ENCODE peak calls at places on chromosomes 7 and 10, in five cellular contexts. One of them, this sample, is unnamed.

GRCh38 chr7:38330861-38331709 is 57.6 kb upstream of the TARP start:
- DNase-seq in thyroid gland: no peak
- DNase-seq in uterus: no peak
- DNase-seq in HL-60: no peak
- DNase-seq in HCT116: no peak
- DNase-seq in this sample: no peak

GRCh38 chr7:99798972-99799371 is 15.0 kb upstream of the CYP3A4 start:
- DNase-seq in HL-60: no peak
- DNase-seq in HCT116: no peak
- DNase-seq in uterus: no peak
- DNase-seq in thyroid gland: no peak
- DNase-seq in this sample: no peak

GRCh38 chr7:2022021-2022409 is 210.7 kb downstream of the MAD1L1 start:
- DNase-seq in uterus: no peak
- DNase-seq in thyroid gland: no peak
- DNase-seq in HCT116: no peak
- DNase-seq in HL-60: no peak
- DNase-seq in this sample: no peak

GRCh38 chr10:119970107-119970506 is 77.6 kb downstream of the SEC23IP start:
- DNase-seq in thyroid gland: no peak
- DNase-seq in uterus: no peak
- DNase-seq in HCT116: no peak
- DNase-seq in HL-60: no peak
- DNase-seq in this sample: no peak

GRCh38 chr10:94631077-94631476 is 52.5 kb upstream of the CYP2C18 start:
- DNase-seq in uterus: no peak
- DNase-seq in HL-60: no peak
- DNase-seq in HCT116: no peak
- DNase-seq in thyroid gland: no peak
- DNase-seq in this sample: no peak

GRCh38 chr10:36281871-36282331 is 639.8 kb upstream of the FZD8 start:
- DNase-seq in uterus: no peak
- DNase-seq in thyroid gland: no peak
- DNase-seq in HCT116: no peak
- DNase-seq in HL-60: no peak
- DNase-seq in this sample: no peak

GRCh38 chr7:41045556-41046123 is 657.2 kb downstream of the INHBA start:
- DNase-seq in HCT116: peak; percentile 22
- DNase-seq in thyroid gland: peak; percentile 31
- DNase-seq in uterus: no peak
- DNase-seq in HL-60: no peak
- DNase-seq in this sample: no peak

GRCh38 chr7:148773344-148773743 is 74.6 kb downstream of the CUL1 start:
- DNase-seq in uterus: no peak
- DNase-seq in thyroid gland: no peak
- DNase-seq in HCT116: no peak
- DNase-seq in HL-60: no peak
- DNase-seq in this sample: no peak

GRCh38 chr10:20118119-20118518 is 301.9 kb downstream of the PLXDC2 start:
- DNase-seq in HL-60: no peak
- DNase-seq in thyroid gland: no peak
- DNase-seq in uterus: no peak
- DNase-seq in HCT116: no peak
- DNase-seq in this sample: no peak

DNA sequence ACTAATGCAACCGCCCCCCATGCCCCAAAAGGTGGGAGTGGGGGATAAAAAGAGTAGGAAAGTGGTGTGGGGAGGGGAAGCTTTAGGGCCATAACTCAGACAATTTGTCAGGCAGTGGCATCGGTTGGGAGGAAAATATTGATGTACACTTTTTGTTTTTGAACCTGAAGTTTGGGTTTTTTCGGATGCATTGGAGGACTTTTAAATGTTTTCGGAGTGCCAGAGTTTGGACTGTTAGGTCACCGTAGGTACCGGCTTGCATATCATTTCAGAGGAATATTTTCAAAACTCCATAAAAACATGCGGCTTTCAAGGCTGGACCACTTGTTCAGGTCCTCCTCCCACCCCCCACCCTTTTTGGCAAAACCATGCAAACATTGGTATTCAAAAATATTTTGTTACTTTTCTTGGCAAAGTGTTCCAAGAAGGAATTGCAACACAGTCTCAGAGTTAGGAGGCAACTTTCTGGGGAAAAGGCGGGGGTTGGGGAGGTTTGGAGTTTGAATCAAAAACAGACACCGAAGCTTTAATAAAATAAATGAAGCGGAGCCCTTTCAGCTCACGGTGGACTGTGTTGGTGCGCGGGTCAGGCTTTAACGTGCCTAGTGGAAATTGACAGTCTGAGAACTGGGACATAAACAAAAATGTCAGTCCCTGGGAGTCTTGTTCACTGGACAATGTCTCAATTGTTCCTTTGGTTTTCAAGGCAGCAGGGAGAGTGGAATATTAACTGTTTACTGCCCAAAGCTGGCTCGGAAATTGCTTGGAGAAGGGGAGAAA is 109.1 kb downstream of the TCF7L2 start:
- DNase-seq in HCT116: no peak
- DNase-seq in HL-60: no peak
- DNase-seq in thyroid gland: peak; percentile 71
- DNase-seq in uterus: peak; percentile 55
- DNase-seq in this sample: no peak
- H3K27ac ChIP-seq in HCT116: no peak overlapping the region
- H3K27ac ChIP-seq in HL-60: no peak overlapping the region
- H3K27ac ChIP-seq in thyroid gland: peak overlapping the region; percentile 92
- H3K27ac ChIP-seq in uterus: peak overlapping the region; percentile 82
- H3K27ac ChIP-seq in this sample: peak overlapping the region; percentile 34

GRCh38 chr10:32229170-32229569 is 117.8 kb downstream of the EPC1 start:
- DNase-seq in thyroid gland: no peak
- DNase-seq in HL-60: no peak
- DNase-seq in uterus: no peak
- DNase-seq in HCT116: no peak
- DNase-seq in this sample: no peak
- TF ChIP-seq CTCF in thyroid gland: no peak
- TF ChIP-seq CTCF in HL-60: no peak
- TF ChIP-seq CTCF in uterus: no peak
- TF ChIP-seq CTCF in HCT116: no peak
- TF ChIP-seq CTCF in this sample: no peak

GRCh38 chr7:143073556-143073955 is 21.4 kb downstream of the OR6V1 start:
- DNase-seq in HL-60: no peak
- DNase-seq in HCT116: no peak
- DNase-seq in uterus: no peak
- DNase-seq in thyroid gland: no peak
- DNase-seq in this sample: no peak
- H3K27ac ChIP-seq in HL-60: no peak overlapping the region
- H3K27ac ChIP-seq in HCT116: no peak overlapping the region
- H3K27ac ChIP-seq in uterus: no peak overlapping the region
- H3K27ac ChIP-seq in thyroid gland: no peak overlapping the region
- H3K27ac ChIP-seq in this sample: no peak overlapping the region

GRCh38 chr7:79064187-79064823 is 389.2 kb downstream of the MAGI2 start:
- DNase-seq in HL-60: no peak
- DNase-seq in HCT116: no peak
- DNase-seq in uterus: no peak
- DNase-seq in thyroid gland: no peak
- DNase-seq in this sample: no peak

GRCh38 chr7:79063019-79063698 is 390.3 kb downstream of the MAGI2 start:
- DNase-seq in HCT116: no peak
- DNase-seq in thyroid gland: no peak
- DNase-seq in HL-60: no peak
- DNase-seq in uterus: no peak
- DNase-seq in this sample: no peak

GRCh38 chr7:79055722-79056415 is 397.6 kb downstream of the MAGI2 start:
- DNase-seq in HCT116: peak; percentile 13
- DNase-seq in uterus: no peak
- DNase-seq in thyroid gland: peak; percentile 87
- DNase-seq in HL-60: no peak
- DNase-seq in this sample: no peak

GRCh38 chr7:79060498-79060897 is 393.0 kb downstream of the MAGI2 start:
- DNase-seq in uterus: no peak
- DNase-seq in HL-60: no peak
- DNase-seq in thyroid gland: no peak
- DNase-seq in HCT116: no peak
- DNase-seq in this sample: no peak
- TF ChIP-seq CTCF in uterus: no peak
- TF ChIP-seq CTCF in HL-60: no peak
- TF ChIP-seq CTCF in thyroid gland: no peak
- TF ChIP-seq CTCF in HCT116: no peak
- TF ChIP-seq CTCF in this sample: no peak

GRCh38 chr7:11970132-11970531 is 138.1 kb upstream of the THSD7A start:
- DNase-seq in thyroid gland: no peak
- DNase-seq in HL-60: no peak
- DNase-seq in uterus: no peak
- DNase-seq in HCT116: no peak
- DNase-seq in this sample: no peak
- H3K27ac ChIP-seq in thyroid gland: no peak overlapping the region
- H3K27ac ChIP-seq in HL-60: no peak overlapping the region
- H3K27ac ChIP-seq in uterus: no peak overlapping the region
- H3K27ac ChIP-seq in HCT116: no peak overlapping the region
- H3K27ac ChIP-seq in this sample: no peak overlapping the region

DNA sequence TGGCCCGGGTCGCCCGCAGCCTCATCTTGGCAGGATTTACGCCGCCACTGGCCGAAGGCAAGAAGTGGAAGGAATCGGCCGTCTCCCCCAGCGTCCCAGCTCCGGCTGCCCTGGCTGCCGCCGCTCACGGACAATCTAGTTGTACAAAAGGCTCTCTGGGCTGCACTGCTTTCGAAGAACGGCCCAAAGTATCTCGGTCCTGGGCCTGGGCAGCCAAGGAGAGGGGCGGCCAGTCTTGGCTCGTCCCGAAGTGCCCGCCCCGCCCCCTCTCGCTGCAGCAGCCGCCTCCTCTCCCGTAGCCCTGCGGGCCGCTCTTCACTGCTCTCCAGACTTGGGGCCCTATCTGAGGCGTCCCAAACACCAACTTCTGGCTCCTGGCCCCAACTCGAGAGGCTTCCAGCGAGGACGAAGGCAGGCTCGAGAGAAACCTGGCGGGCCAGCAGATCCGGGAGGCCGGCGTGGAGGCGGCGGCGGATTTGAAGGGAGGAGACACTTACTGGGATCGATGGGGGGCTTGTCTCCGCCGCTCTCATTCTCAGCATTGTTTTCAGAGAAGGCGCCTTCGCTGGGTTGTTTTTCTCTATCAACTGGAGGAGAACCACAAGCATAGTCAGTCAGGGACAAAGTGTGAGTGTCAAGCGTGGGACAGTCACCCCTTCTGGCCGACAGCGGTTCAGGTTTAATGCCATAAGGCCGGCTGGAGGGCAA is 802 bp downstream of the HOXA9 start:
- DNase-seq in HCT116: no peak
- DNase-seq in uterus: peak; percentile 54
- DNase-seq in HL-60: no peak
- DNase-seq in thyroid gland: no peak
- DNase-seq in this sample: no peak
- TF ChIP-seq CTCF in HCT116: peak; percentile 30
- TF ChIP-seq CTCF in uterus: no peak
- TF ChIP-seq CTCF in HL-60: no peak
- TF ChIP-seq CTCF in thyroid gland: no peak
- TF ChIP-seq CTCF in this sample: no peak

GRCh38 chr10:115975031-115975430 is 298.0 kb downstream of the GFRA1 start:
- DNase-seq in HCT116: no peak
- DNase-seq in HL-60: no peak
- DNase-seq in uterus: no peak
- DNase-seq in thyroid gland: peak; percentile 58
- DNase-seq in this sample: no peak
- H3K27ac ChIP-seq in HCT116: no peak overlapping the region
- H3K27ac ChIP-seq in HL-60: no peak overlapping the region
- H3K27ac ChIP-seq in uterus: no peak overlapping the region
- H3K27ac ChIP-seq in thyroid gland: no peak overlapping the region
- H3K27ac ChIP-seq in this sample: no peak overlapping the region

DNA sequence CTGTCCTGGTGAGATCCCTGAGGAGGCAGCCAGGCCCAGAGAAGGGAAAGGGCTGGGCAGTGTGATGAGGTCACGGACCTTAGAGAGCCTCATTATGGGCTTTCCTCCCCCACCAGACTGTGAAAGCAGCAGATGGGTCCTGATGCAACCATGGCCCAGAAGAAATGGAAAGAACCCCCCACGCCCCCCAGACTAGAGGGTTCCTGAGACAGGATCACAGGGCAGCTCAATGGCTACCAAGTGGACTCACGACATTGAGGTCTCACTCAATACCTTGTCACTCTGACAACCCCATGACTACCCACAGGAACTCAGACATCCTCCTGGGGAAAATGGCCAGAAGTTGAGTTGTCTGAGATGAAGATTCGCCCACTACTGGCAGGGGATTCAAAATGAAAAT is 36.7 kb downstream of the FAM241B start:
- DNase-seq in thyroid gland: no peak
- DNase-seq in HCT116: no peak
- DNase-seq in HL-60: no peak
- DNase-seq in uterus: no peak
- DNase-seq in this sample: no peak
- TF ChIP-seq CTCF in thyroid gland: no peak
- TF ChIP-seq CTCF in HCT116: no peak
- TF ChIP-seq CTCF in HL-60: no peak
- TF ChIP-seq CTCF in uterus: no peak
- TF ChIP-seq CTCF in this sample: no peak

GRCh38 chr10:663466-663751 is 26.1 kb downstream of the DIP2C start:
- DNase-seq in thyroid gland: no peak
- DNase-seq in uterus: no peak
- DNase-seq in HCT116: no peak
- DNase-seq in HL-60: no peak
- DNase-seq in this sample: no peak
- H3K27ac ChIP-seq in thyroid gland: no peak overlapping the region
- H3K27ac ChIP-seq in uterus: no peak overlapping the region
- H3K27ac ChIP-seq in HCT116: no peak overlapping the region
- H3K27ac ChIP-seq in HL-60: no peak overlapping the region
- H3K27ac ChIP-seq in this sample: no peak overlapping the region

GRCh38 chr10:58590152-58590551 is 77.5 kb downstream of the BICC1 start:
- DNase-seq in thyroid gland: peak; percentile 66
- DNase-seq in HCT116: no peak
- DNase-seq in uterus: peak; percentile 29
- DNase-seq in HL-60: no peak
- DNase-seq in this sample: no peak

GRCh38 chr10:58590924-58591323 is 78.3 kb downstream of the BICC1 start:
- DNase-seq in thyroid gland: no peak
- DNase-seq in HL-60: no peak
- DNase-seq in HCT116: no peak
- DNase-seq in uterus: no peak
- DNase-seq in this sample: no peak

GRCh38 chr10:58587676-58588075 is 75.0 kb downstream of the BICC1 start:
- DNase-seq in thyroid gland: no peak
- DNase-seq in uterus: no peak
- DNase-seq in HL-60: no peak
- DNase-seq in HCT116: no peak
- DNase-seq in this sample: no peak

GRCh38 chr10:58586282-58586681 is 73.6 kb downstream of the BICC1 start:
- DNase-seq in HL-60: no peak
- DNase-seq in uterus: no peak
- DNase-seq in HCT116: no peak
- DNase-seq in thyroid gland: no peak
- DNase-seq in this sample: no peak

DNA sequence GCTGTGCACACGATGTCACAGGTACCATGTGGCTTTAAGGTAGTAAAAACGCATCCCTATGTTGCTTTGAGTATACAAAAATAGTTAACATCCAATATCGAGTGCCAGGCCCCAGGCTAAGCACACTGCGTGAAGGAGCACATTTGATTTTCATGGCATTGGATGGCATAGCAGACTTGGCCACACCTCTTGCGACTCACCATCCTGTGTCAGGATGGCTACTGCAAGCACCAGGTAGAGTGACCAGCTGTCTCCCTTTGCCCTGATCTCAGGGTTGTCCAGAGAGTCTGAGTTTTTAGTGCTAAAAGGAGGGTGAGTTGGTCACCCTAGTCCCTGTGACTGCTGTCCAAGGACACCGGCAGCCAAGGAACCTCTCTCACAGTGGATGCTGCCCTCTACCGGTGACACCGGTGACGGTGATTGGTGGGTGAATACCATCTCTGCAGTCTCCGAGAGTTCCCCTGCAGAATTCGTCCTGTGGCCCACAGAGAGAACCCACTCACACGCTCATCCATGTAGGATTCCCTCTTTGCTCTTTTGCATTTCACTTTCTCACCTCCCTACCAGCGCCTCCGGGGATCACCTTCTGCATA is 76.1 kb downstream of the BICC1 start:
- DNase-seq in thyroid gland: no peak
- DNase-seq in HCT116: no peak
- DNase-seq in uterus: no peak
- DNase-seq in HL-60: no peak
- DNase-seq in this sample: no peak
- TF ChIP-seq CTCF in thyroid gland: no peak
- TF ChIP-seq CTCF in HCT116: no peak
- TF ChIP-seq CTCF in uterus: no peak
- TF ChIP-seq CTCF in HL-60: peak; percentile 9
- TF ChIP-seq CTCF in this sample: no peak